ENCODE peak calls at places on chromosomes 16 and 17, in five cellular contexts. One of them, this sample, is unnamed.

GRCh38 chr16:62661435-62661834 is 625.2 kb upstream of the CDH8 start:
- DNase-seq in activated CD4-positive, alpha-beta T cell treated with anti-CD3 and anti-CD28 coated beads, Interleukin-2, amount 10 ng/mL, durations not matched to agents 7 days and 5 days: no peak
- DNase-seq in astrocyte of the spinal cord: no peak
- DNase-seq in activated effector memory CD4-positive, alpha-beta T cell treated with anti-CD3 and anti-CD28 coated beads, Interleukin-2, amount 50 U/mL, for 16 hours: no peak
- DNase-seq in tibial nerve: no peak
- DNase-seq in this sample: no peak

GRCh38 chr17:18267366-18267765 is 6.9 kb downstream of the MIEF2 start:
- DNase-seq in activated effector memory CD4-positive, alpha-beta T cell treated with anti-CD3 and anti-CD28 coated beads, Interleukin-2, amount 50 U/mL, for 16 hours: no peak
- DNase-seq in activated CD4-positive, alpha-beta T cell treated with anti-CD3 and anti-CD28 coated beads, Interleukin-2, amount 10 ng/mL, durations not matched to agents 7 days and 5 days: no peak
- DNase-seq in astrocyte of the spinal cord: no peak
- DNase-seq in tibial nerve: no peak
- DNase-seq in this sample: no peak

GRCh38 chr16:890716-891352 is 80.0 kb downstream of the LMF1 start:
- DNase-seq in activated effector memory CD4-positive, alpha-beta T cell treated with anti-CD3 and anti-CD28 coated beads, Interleukin-2, amount 50 U/mL, for 16 hours: no peak
- DNase-seq in activated CD4-positive, alpha-beta T cell treated with anti-CD3 and anti-CD28 coated beads, Interleukin-2, amount 10 ng/mL, durations not matched to agents 7 days and 5 days: no peak
- DNase-seq in astrocyte of the spinal cord: no peak
- DNase-seq in tibial nerve: no peak
- DNase-seq in this sample: no peak

GRCh38 chr17:46772879-46773620 is 45.4 kb downstream of the WNT3 start:
- DNase-seq in tibial nerve: no peak
- DNase-seq in activated CD4-positive, alpha-beta T cell treated with anti-CD3 and anti-CD28 coated beads, Interleukin-2, amount 10 ng/mL, durations not matched to agents 7 days and 5 days: no peak
- DNase-seq in astrocyte of the spinal cord: no peak
- DNase-seq in activated effector memory CD4-positive, alpha-beta T cell treated with anti-CD3 and anti-CD28 coated beads, Interleukin-2, amount 50 U/mL, for 16 hours: peak
- DNase-seq in this sample: no peak

GRCh38 chr17:81294512-81295030 is 536 bp downstream of the SLC38A10 start:
- DNase-seq in tibial nerve: no peak
- DNase-seq in activated CD4-positive, alpha-beta T cell treated with anti-CD3 and anti-CD28 coated beads, Interleukin-2, amount 10 ng/mL, durations not matched to agents 7 days and 5 days: peak
- DNase-seq in astrocyte of the spinal cord: no peak
- DNase-seq in activated effector memory CD4-positive, alpha-beta T cell treated with anti-CD3 and anti-CD28 coated beads, Interleukin-2, amount 50 U/mL, for 16 hours: peak
- DNase-seq in this sample: peak

GRCh38 chr17:8664426-8665105 is 34.0 kb upstream of the MYH10 start:
- DNase-seq in astrocyte of the spinal cord: no peak
- DNase-seq in activated effector memory CD4-positive, alpha-beta T cell treated with anti-CD3 and anti-CD28 coated beads, Interleukin-2, amount 50 U/mL, for 16 hours: no peak
- DNase-seq in tibial nerve: no peak
- DNase-seq in activated CD4-positive, alpha-beta T cell treated with anti-CD3 and anti-CD28 coated beads, Interleukin-2, amount 10 ng/mL, durations not matched to agents 7 days and 5 days: no peak
- DNase-seq in this sample: no peak

GRCh38 chr17:59725691-59726090 is 18.2 kb downstream of the VMP1 start:
- DNase-seq in tibial nerve: no peak
- DNase-seq in astrocyte of the spinal cord: no peak
- DNase-seq in activated CD4-positive, alpha-beta T cell treated with anti-CD3 and anti-CD28 coated beads, Interleukin-2, amount 10 ng/mL, durations not matched to agents 7 days and 5 days: no peak
- DNase-seq in activated effector memory CD4-positive, alpha-beta T cell treated with anti-CD3 and anti-CD28 coated beads, Interleukin-2, amount 50 U/mL, for 16 hours: no peak
- DNase-seq in this sample: no peak

GRCh38 chr17:4895676-4896331 is 3.5 kb upstream of the C17orf107 start:
- DNase-seq in activated effector memory CD4-positive, alpha-beta T cell treated with anti-CD3 and anti-CD28 coated beads, Interleukin-2, amount 50 U/mL, for 16 hours: no peak
- DNase-seq in tibial nerve: no peak
- DNase-seq in astrocyte of the spinal cord: no peak
- DNase-seq in activated CD4-positive, alpha-beta T cell treated with anti-CD3 and anti-CD28 coated beads, Interleukin-2, amount 10 ng/mL, durations not matched to agents 7 days and 5 days: no peak
- DNase-seq in this sample: no peak

GRCh38 chr17:80649672-80650338 is 105.2 kb downstream of the RPTOR start:
- DNase-seq in activated CD4-positive, alpha-beta T cell treated with anti-CD3 and anti-CD28 coated beads, Interleukin-2, amount 10 ng/mL, durations not matched to agents 7 days and 5 days: peak
- DNase-seq in astrocyte of the spinal cord: peak
- DNase-seq in tibial nerve: peak
- DNase-seq in activated effector memory CD4-positive, alpha-beta T cell treated with anti-CD3 and anti-CD28 coated beads, Interleukin-2, amount 50 U/mL, for 16 hours: peak
- DNase-seq in this sample: peak

GRCh38 chr16:55471448-55472097 is 7.4 kb upstream of the MMP2 start:
- DNase-seq in activated effector memory CD4-positive, alpha-beta T cell treated with anti-CD3 and anti-CD28 coated beads, Interleukin-2, amount 50 U/mL, for 16 hours: no peak
- DNase-seq in activated CD4-positive, alpha-beta T cell treated with anti-CD3 and anti-CD28 coated beads, Interleukin-2, amount 10 ng/mL, durations not matched to agents 7 days and 5 days: no peak
- DNase-seq in astrocyte of the spinal cord: peak
- DNase-seq in tibial nerve: no peak
- DNase-seq in this sample: no peak

GRCh38 chr17:69179227-69179952 is 37.7 kb upstream of the ABCA6 start:
- DNase-seq in activated effector memory CD4-positive, alpha-beta T cell treated with anti-CD3 and anti-CD28 coated beads, Interleukin-2, amount 50 U/mL, for 16 hours: no peak
- DNase-seq in activated CD4-positive, alpha-beta T cell treated with anti-CD3 and anti-CD28 coated beads, Interleukin-2, amount 10 ng/mL, durations not matched to agents 7 days and 5 days: no peak
- DNase-seq in tibial nerve: peak
- DNase-seq in astrocyte of the spinal cord: peak
- DNase-seq in this sample: no peak

GRCh38 chr17:56679148-56679766 is 85.8 kb downstream of the NOG start:
- DNase-seq in activated CD4-positive, alpha-beta T cell treated with anti-CD3 and anti-CD28 coated beads, Interleukin-2, amount 10 ng/mL, durations not matched to agents 7 days and 5 days: peak
- DNase-seq in activated effector memory CD4-positive, alpha-beta T cell treated with anti-CD3 and anti-CD28 coated beads, Interleukin-2, amount 50 U/mL, for 16 hours: no peak
- DNase-seq in astrocyte of the spinal cord: peak
- DNase-seq in tibial nerve: peak
- DNase-seq in this sample: peak

GRCh38 chr17:73482251-73482661 is 162.0 kb downstream of the SDK2 start:
- DNase-seq in tibial nerve: no peak
- DNase-seq in activated effector memory CD4-positive, alpha-beta T cell treated with anti-CD3 and anti-CD28 coated beads, Interleukin-2, amount 50 U/mL, for 16 hours: no peak
- DNase-seq in activated CD4-positive, alpha-beta T cell treated with anti-CD3 and anti-CD28 coated beads, Interleukin-2, amount 10 ng/mL, durations not matched to agents 7 days and 5 days: no peak
- DNase-seq in astrocyte of the spinal cord: no peak
- DNase-seq in this sample: no peak

GRCh38 chr16:22191966-22192260 is 14.2 kb upstream of the EEF2K start:
- DNase-seq in activated effector memory CD4-positive, alpha-beta T cell treated with anti-CD3 and anti-CD28 coated beads, Interleukin-2, amount 50 U/mL, for 16 hours: peak
- DNase-seq in tibial nerve: no peak
- DNase-seq in astrocyte of the spinal cord: no peak
- DNase-seq in activated CD4-positive, alpha-beta T cell treated with anti-CD3 and anti-CD28 coated beads, Interleukin-2, amount 10 ng/mL, durations not matched to agents 7 days and 5 days: peak
- DNase-seq in this sample: peak

GRCh38 chr17:31509805-31510177 is 118.3 kb downstream of the RAB11FIP4 start:
- DNase-seq in tibial nerve: no peak
- DNase-seq in activated effector memory CD4-positive, alpha-beta T cell treated with anti-CD3 and anti-CD28 coated beads, Interleukin-2, amount 50 U/mL, for 16 hours: no peak
- DNase-seq in astrocyte of the spinal cord: no peak
- DNase-seq in activated CD4-positive, alpha-beta T cell treated with anti-CD3 and anti-CD28 coated beads, Interleukin-2, amount 10 ng/mL, durations not matched to agents 7 days and 5 days: no peak
- DNase-seq in this sample: no peak

GRCh38 chr17:65270932-65271700 is 133.9 kb downstream of the RGS9 start:
- DNase-seq in activated CD4-positive, alpha-beta T cell treated with anti-CD3 and anti-CD28 coated beads, Interleukin-2, amount 10 ng/mL, durations not matched to agents 7 days and 5 days: no peak
- DNase-seq in astrocyte of the spinal cord: peak
- DNase-seq in activated effector memory CD4-positive, alpha-beta T cell treated with anti-CD3 and anti-CD28 coated beads, Interleukin-2, amount 50 U/mL, for 16 hours: no peak
- DNase-seq in tibial nerve: no peak
- DNase-seq in this sample: no peak

GRCh38 chr16:3009568-3010390 is 2.9 kb upstream of the CLDN9 start:
- DNase-seq in activated effector memory CD4-positive, alpha-beta T cell treated with anti-CD3 and anti-CD28 coated beads, Interleukin-2, amount 50 U/mL, for 16 hours: no peak
- DNase-seq in astrocyte of the spinal cord: no peak
- DNase-seq in tibial nerve: no peak
- DNase-seq in activated CD4-positive, alpha-beta T cell treated with anti-CD3 and anti-CD28 coated beads, Interleukin-2, amount 10 ng/mL, durations not matched to agents 7 days and 5 days: no peak
- DNase-seq in this sample: no peak

GRCh38 chr17:75457047-75457654 is 716 bp downstream of the TMEM94 start:
- DNase-seq in activated CD4-positive, alpha-beta T cell treated with anti-CD3 and anti-CD28 coated beads, Interleukin-2, amount 10 ng/mL, durations not matched to agents 7 days and 5 days: peak
- DNase-seq in astrocyte of the spinal cord: peak
- DNase-seq in tibial nerve: no peak
- DNase-seq in activated effector memory CD4-positive, alpha-beta T cell treated with anti-CD3 and anti-CD28 coated beads, Interleukin-2, amount 50 U/mL, for 16 hours: peak
- DNase-seq in this sample: peak

GRCh38 chr17:57963149-57963511 is 7.9 kb upstream of the CUEDC1 start:
- DNase-seq in tibial nerve: no peak
- DNase-seq in activated effector memory CD4-positive, alpha-beta T cell treated with anti-CD3 and anti-CD28 coated beads, Interleukin-2, amount 50 U/mL, for 16 hours: no peak
- DNase-seq in astrocyte of the spinal cord: no peak
- DNase-seq in activated CD4-positive, alpha-beta T cell treated with anti-CD3 and anti-CD28 coated beads, Interleukin-2, amount 10 ng/mL, durations not matched to agents 7 days and 5 days: no peak
- DNase-seq in this sample: no peak

GRCh38 chr16:83967838-83968482 is at the start of gene NECAB2:
- DNase-seq in activated effector memory CD4-positive, alpha-beta T cell treated with anti-CD3 and anti-CD28 coated beads, Interleukin-2, amount 50 U/mL, for 16 hours: no peak
- DNase-seq in tibial nerve: peak
- DNase-seq in astrocyte of the spinal cord: no peak
- DNase-seq in activated CD4-positive, alpha-beta T cell treated with anti-CD3 and anti-CD28 coated beads, Interleukin-2, amount 10 ng/mL, durations not matched to agents 7 days and 5 days: no peak
- DNase-seq in this sample: no peak

GRCh38 chr17:351875-352420 is 659 bp downstream of the RPH3AL start:
- DNase-seq in tibial nerve: no peak
- DNase-seq in activated effector memory CD4-positive, alpha-beta T cell treated with anti-CD3 and anti-CD28 coated beads, Interleukin-2, amount 50 U/mL, for 16 hours: peak
- DNase-seq in astrocyte of the spinal cord: no peak
- DNase-seq in activated CD4-positive, alpha-beta T cell treated with anti-CD3 and anti-CD28 coated beads, Interleukin-2, amount 10 ng/mL, durations not matched to agents 7 days and 5 days: no peak
- DNase-seq in this sample: no peak

GRCh38 chr17:13346996-13347762 is 254.6 kb downstream of the HS3ST3A1 start:
- DNase-seq in activated CD4-positive, alpha-beta T cell treated with anti-CD3 and anti-CD28 coated beads, Interleukin-2, amount 10 ng/mL, durations not matched to agents 7 days and 5 days: no peak
- DNase-seq in activated effector memory CD4-positive, alpha-beta T cell treated with anti-CD3 and anti-CD28 coated beads, Interleukin-2, amount 50 U/mL, for 16 hours: no peak
- DNase-seq in astrocyte of the spinal cord: peak
- DNase-seq in tibial nerve: no peak
- DNase-seq in this sample: peak

GRCh38 chr17:72125742-72126141 is 4.9 kb downstream of the SOX9 start:
- DNase-seq in activated effector memory CD4-positive, alpha-beta T cell treated with anti-CD3 and anti-CD28 coated beads, Interleukin-2, amount 50 U/mL, for 16 hours: no peak
- DNase-seq in activated CD4-positive, alpha-beta T cell treated with anti-CD3 and anti-CD28 coated beads, Interleukin-2, amount 10 ng/mL, durations not matched to agents 7 days and 5 days: no peak
- DNase-seq in astrocyte of the spinal cord: peak
- DNase-seq in tibial nerve: no peak
- DNase-seq in this sample: no peak

GRCh38 chr17:17564896-17565295 is 26.6 kb downstream of the PEMT start:
- DNase-seq in activated CD4-positive, alpha-beta T cell treated with anti-CD3 and anti-CD28 coated beads, Interleukin-2, amount 10 ng/mL, durations not matched to agents 7 days and 5 days: no peak
- DNase-seq in activated effector memory CD4-positive, alpha-beta T cell treated with anti-CD3 and anti-CD28 coated beads, Interleukin-2, amount 50 U/mL, for 16 hours: no peak
- DNase-seq in tibial nerve: no peak
- DNase-seq in astrocyte of the spinal cord: no peak
- DNase-seq in this sample: no peak

GRCh38 chr17:77409282-77410161 is 268.8 kb downstream of the SEC14L1 start:
- DNase-seq in tibial nerve: no peak
- DNase-seq in activated effector memory CD4-positive, alpha-beta T cell treated with anti-CD3 and anti-CD28 coated beads, Interleukin-2, amount 50 U/mL, for 16 hours: no peak
- DNase-seq in astrocyte of the spinal cord: peak
- DNase-seq in activated CD4-positive, alpha-beta T cell treated with anti-CD3 and anti-CD28 coated beads, Interleukin-2, amount 10 ng/mL, durations not matched to agents 7 days and 5 days: no peak
- DNase-seq in this sample: no peak

GRCh38 chr16:29321585-29321984 is 84.9 kb downstream of the NPIPB11 start:
- DNase-seq in activated effector memory CD4-positive, alpha-beta T cell treated with anti-CD3 and anti-CD28 coated beads, Interleukin-2, amount 50 U/mL, for 16 hours: no peak
- DNase-seq in tibial nerve: no peak
- DNase-seq in activated CD4-positive, alpha-beta T cell treated with anti-CD3 and anti-CD28 coated beads, Interleukin-2, amount 10 ng/mL, durations not matched to agents 7 days and 5 days: no peak
- DNase-seq in astrocyte of the spinal cord: no peak
- DNase-seq in this sample: peak

GRCh38 chr16:54475019-54475418 is 188.4 kb upstream of the IRX3 start:
- DNase-seq in astrocyte of the spinal cord: no peak
- DNase-seq in activated effector memory CD4-positive, alpha-beta T cell treated with anti-CD3 and anti-CD28 coated beads, Interleukin-2, amount 50 U/mL, for 16 hours: no peak
- DNase-seq in tibial nerve: no peak
- DNase-seq in activated CD4-positive, alpha-beta T cell treated with anti-CD3 and anti-CD28 coated beads, Interleukin-2, amount 10 ng/mL, durations not matched to agents 7 days and 5 days: no peak
- DNase-seq in this sample: no peak

GRCh38 chr16:62240722-62241121 is 204.5 kb upstream of the CDH8 start:
- DNase-seq in activated effector memory CD4-positive, alpha-beta T cell treated with anti-CD3 and anti-CD28 coated beads, Interleukin-2, amount 50 U/mL, for 16 hours: no peak
- DNase-seq in astrocyte of the spinal cord: no peak
- DNase-seq in tibial nerve: no peak
- DNase-seq in activated CD4-positive, alpha-beta T cell treated with anti-CD3 and anti-CD28 coated beads, Interleukin-2, amount 10 ng/mL, durations not matched to agents 7 days and 5 days: no peak
- DNase-seq in this sample: no peak

GRCh38 chr16:27267037-27267677 is 1.4 kb downstream of the NSMCE1 start:
- DNase-seq in tibial nerve: no peak
- DNase-seq in activated CD4-positive, alpha-beta T cell treated with anti-CD3 and anti-CD28 coated beads, Interleukin-2, amount 10 ng/mL, durations not matched to agents 7 days and 5 days: no peak
- DNase-seq in astrocyte of the spinal cord: no peak
- DNase-seq in activated effector memory CD4-positive, alpha-beta T cell treated with anti-CD3 and anti-CD28 coated beads, Interleukin-2, amount 50 U/mL, for 16 hours: no peak
- DNase-seq in this sample: no peak

GRCh38 chr16:66367968-66368891 is 1.7 kb downstream of the CDH5 start:
- DNase-seq in tibial nerve: no peak
- DNase-seq in astrocyte of the spinal cord: no peak
- DNase-seq in activated CD4-positive, alpha-beta T cell treated with anti-CD3 and anti-CD28 coated beads, Interleukin-2, amount 10 ng/mL, durations not matched to agents 7 days and 5 days: no peak
- DNase-seq in activated effector memory CD4-positive, alpha-beta T cell treated with anti-CD3 and anti-CD28 coated beads, Interleukin-2, amount 50 U/mL, for 16 hours: no peak
- DNase-seq in this sample: peak

GRCh38 chr17:79537061-79537460 is 73.8 kb downstream of the RBFOX3 start:
- DNase-seq in astrocyte of the spinal cord: no peak
- DNase-seq in activated effector memory CD4-positive, alpha-beta T cell treated with anti-CD3 and anti-CD28 coated beads, Interleukin-2, amount 50 U/mL, for 16 hours: no peak
- DNase-seq in activated CD4-positive, alpha-beta T cell treated with anti-CD3 and anti-CD28 coated beads, Interleukin-2, amount 10 ng/mL, durations not matched to agents 7 days and 5 days: no peak
- DNase-seq in tibial nerve: no peak
- DNase-seq in this sample: no peak

GRCh38 chr16:65745201-65745600 is 621.3 kb upstream of the CDH5 start:
- DNase-seq in tibial nerve: no peak
- DNase-seq in activated CD4-positive, alpha-beta T cell treated with anti-CD3 and anti-CD28 coated beads, Interleukin-2, amount 10 ng/mL, durations not matched to agents 7 days and 5 days: no peak
- DNase-seq in activated effector memory CD4-positive, alpha-beta T cell treated with anti-CD3 and anti-CD28 coated beads, Interleukin-2, amount 50 U/mL, for 16 hours: no peak
- DNase-seq in astrocyte of the spinal cord: no peak
- DNase-seq in this sample: no peak

This sample was measured in dermis microvascular lymphatic vessel endothelial cell.